ENCODE peak calls at places on chromosomes 12 and 14, in six cellular contexts. Q, K, O, F, H and W are unnamed samples.

GRCh38 chr14:71137536-71138235 is 230.4 kb downstream of the PCNX1 start:
- DNase-seq in Q (no peak), K (no peak), O (no peak), F (peak), H (no peak), W (no peak)

GRCh38 chr14:105853089-105853906 is 326.9 kb downstream of the TMEM121 start:
- DNase-seq in Q (no peak), K (no peak), O (no peak), F (no peak), H (no peak), W (no peak)

GRCh38 chr12:68479832-68480291 is 130.8 kb upstream of the RAP1B start:
- DNase-seq in Q (no peak), K (no peak), O (no peak), F (no peak), H (no peak), W (no peak)

GRCh38 chr12:52942914-52943207 is 6.1 kb upstream of the KRT18 start:
- DNase-seq in Q (no peak), K (no peak), O (no peak), F (no peak), H (no peak), W (no peak)

GRCh38 chr12:131454418-131455217 is 256.3 kb upstream of the SFSWAP start:
- DNase-seq in Q (peak), K (no peak), O (peak), F (peak), H (no peak), W (peak)

GRCh38 chr12:103144278-103144677 is 186.8 kb downstream of the ASCL1 start:
- DNase-seq in Q (no peak), K (no peak), O (no peak), F (no peak), H (no peak), W (no peak)

GRCh38 chr12:85835810-85836715 is at the start of gene RASSF9:
- DNase-seq in Q (peak), K (peak), O (peak), F (peak), H (peak), W (no peak)

GRCh38 chr12:34217660-34218059 is 195.4 kb downstream of the ALG10 start:
- DNase-seq in Q (no peak), K (no peak), O (no peak), F (peak), H (no peak), W (no peak)

GRCh38 chr14:31090872-31091764 is 64.9 kb upstream of the STRN3 start:
- DNase-seq in Q (no peak), K (peak), O (no peak), F (peak), H (peak), W (no peak)

GRCh38 chr14:104800600-104801283 is at the start of gene ZBTB42:
- DNase-seq in Q (peak), K (no peak), O (no peak), F (peak), H (no peak), W (peak)

GRCh38 chr14:79842270-79842669 is 369.0 kb downstream of the DIO2 start:
- DNase-seq in Q (peak), K (peak), O (no peak), F (no peak), H (peak), W (no peak)

GRCh38 chr14:51219473-51220448 is 20.3 kb upstream of the TMX1 start:
- DNase-seq in Q (no peak), K (peak), O (no peak), F (no peak), H (no peak), W (no peak)

GRCh38 chr14:26993541-26993940 is 395.7 kb upstream of the NOVA1 start:
- DNase-seq in Q (no peak), K (no peak), O (no peak), F (no peak), H (no peak), W (no peak)

GRCh38 chr14:99389171-99389826 is 91.4 kb downstream of the SETD3 start:
- DNase-seq in Q (peak), K (no peak), O (peak), F (peak), H (peak), W (no peak)

GRCh38 chr12:33438890-33439586 is 581 bp downstream of the SYT10 start:
- DNase-seq in Q (no peak), K (no peak), O (no peak), F (no peak), H (no peak), W (no peak)

GRCh38 chr12:131378176-131378842 is 332.6 kb upstream of the SFSWAP start:
- DNase-seq in Q (no peak), K (no peak), O (no peak), F (peak), H (no peak), W (no peak)

GRCh38 chr14:64983439-64984310 is 3.0 kb upstream of the FNTB start:
- DNase-seq in Q (no peak), K (peak), O (no peak), F (peak), H (peak), W (no peak)

GRCh38 chr12:122891661-122892525 is 4.0 kb downstream of the VPS37B start:
- DNase-seq in Q (no peak), K (peak), O (no peak), F (no peak), H (peak), W (no peak)

GRCh38 chr12:6336859-6337744 is 4.8 kb downstream of the TNFRSF1A start:
- DNase-seq in Q (peak), K (no peak), O (no peak), F (no peak), H (no peak), W (peak)

GRCh38 chr14:81523016-81523415 is 10.6 kb downstream of the SEL1L start:
- DNase-seq in Q (no peak), K (no peak), O (no peak), F (no peak), H (no peak), W (no peak)

GRCh38 chr14:51789631-51790030 is 70.8 kb upstream of the GNG2 start:
- DNase-seq in Q (no peak), K (no peak), O (no peak), F (no peak), H (no peak), W (no peak)

GRCh38 chr14:92534863-92535654 is 21.5 kb downstream of the RIN3 start:
- DNase-seq in Q (no peak), K (no peak), O (no peak), F (no peak), H (no peak), W (no peak)

GRCh38 chr12:5520831-5521230 is 88.9 kb downstream of the NTF3 start:
- DNase-seq in Q (no peak), K (no peak), O (no peak), F (peak), H (no peak), W (no peak)

GRCh38 chr12:66901136-66901932 is 222.5 kb upstream of the GRIP1 start:
- DNase-seq in Q (no peak), K (no peak), O (no peak), F (no peak), H (no peak), W (no peak)

GRCh38 chr12:54229624-54230212 is 40.9 kb upstream of the SMUG1 start:
- DNase-seq in Q (no peak), K (peak), O (no peak), F (no peak), H (peak), W (no peak)

GRCh38 chr12:113889076-113889475 is 77.0 kb downstream of the RBM19 start:
- DNase-seq in Q (no peak), K (no peak), O (no peak), F (no peak), H (peak), W (no peak)

GRCh38 chr14:80535171-80535570 is 323.9 kb upstream of the DIO2 start:
- DNase-seq in Q (no peak), K (no peak), O (no peak), F (no peak), H (no peak), W (no peak)

GRCh38 chr14:93749081-93749430 is 39.2 kb downstream of the PRIMA1 start:
- DNase-seq in Q (no peak), K (no peak), O (no peak), F (no peak), H (no peak), W (no peak)

GRCh38 chr12:91138337-91138905 is 27.1 kb upstream of the LUM start:
- DNase-seq in Q (no peak), K (no peak), O (no peak), F (no peak), H (no peak), W (no peak)

GRCh38 chr12:27252934-27253333 is 8.8 kb downstream of the STK38L start:
- DNase-seq in Q (no peak), K (no peak), O (no peak), F (no peak), H (no peak), W (no peak)

GRCh38 chr12:88245905-88246304 is 103.8 kb downstream of the TMTC3 start:
- DNase-seq in Q (no peak), K (no peak), O (no peak), F (no peak), H (no peak), W (no peak)

GRCh38 chr14:29521526-29522137 is 406.0 kb downstream of the PRKD1 start:
- DNase-seq in Q (no peak), K (no peak), O (no peak), F (no peak), H (no peak), W (no peak)

GRCh38 chr14:96362071-96362964 is 823 bp downstream of the ATG2B start:
- DNase-seq in Q (peak), K (no peak), O (no peak), F (no peak), H (peak), W (peak)

GRCh38 chr12:108211161-108211560 is 82.1 kb downstream of the WSCD2 start:
- DNase-seq in Q (no peak), K (no peak), O (no peak), F (no peak), H (no peak), W (no peak)

GRCh38 chr14:96255501-96256366 is at the start of gene BDKRB1:
- DNase-seq in Q (no peak), K (no peak), O (no peak), F (no peak), H (peak), W (no peak)

GRCh38 chr14:20680843-20681347 is 3.5 kb upstream of the RNASE4 start:
- DNase-seq in Q (no peak), K (no peak), O (no peak), F (peak), H (no peak), W (no peak)

GRCh38 chr12:3122841-3123678 is 45.9 kb downstream of the TSPAN9 start:
- DNase-seq in Q (no peak), K (peak), O (peak), F (peak), H (peak), W (no peak)
- TF ChIP-seq CTCF in Q (no peak), K (peak), O (peak), F (no peak), H (peak), W (no peak)

GRCh38 chr14:59631237-59631636 is 54.6 kb upstream of the CCDC175 start:
- DNase-seq in Q (no peak), K (no peak), O (no peak), F (no peak), H (no peak), W (no peak)
- TF ChIP-seq CTCF in Q (no peak), K (peak), O (no peak), F (no peak), H (peak), W (no peak)

GRCh38 chr12:104573-105081 is 38.1 kb downstream of the IQSEC3 start:
- DNase-seq in Q (no peak), K (no peak), O (no peak), F (no peak), H (no peak), W (no peak)

GRCh38 chr12:103169-103981 is 36.8 kb downstream of the IQSEC3 start:
- DNase-seq in Q (no peak), K (no peak), O (no peak), F (no peak), H (no peak), W (no peak)

GRCh38 chr12:105696-106095 is 39.1 kb downstream of the IQSEC3 start:
- DNase-seq in Q (no peak), K (no peak), O (no peak), F (no peak), H (no peak), W (no peak)

GRCh38 chr12:108594-108993 is 42.0 kb downstream of the IQSEC3 start:
- DNase-seq in Q (peak), K (no peak), O (peak), F (no peak), H (no peak), W (no peak)

DNA sequence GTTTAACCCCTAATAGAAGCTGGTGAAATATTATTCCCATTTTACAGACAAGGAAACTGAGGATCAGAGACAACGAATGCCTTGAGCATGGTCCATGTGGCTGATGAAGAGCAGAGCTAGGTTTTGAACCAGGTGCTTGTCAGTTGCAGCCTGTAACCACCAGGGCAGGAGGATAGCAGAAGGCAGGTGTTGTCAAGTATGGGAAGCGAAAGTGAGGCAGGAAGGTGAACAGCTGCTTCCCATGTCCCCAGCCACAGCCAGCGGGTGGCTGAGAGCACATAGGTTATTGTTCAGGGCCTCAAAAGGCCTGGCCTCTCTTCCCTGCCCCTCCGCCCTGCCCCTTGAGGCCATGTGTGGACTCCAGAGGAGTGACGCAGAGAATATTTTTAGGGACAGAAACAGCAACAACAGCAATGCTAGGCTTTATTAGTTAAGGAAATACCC is 39.6 kb downstream of the IQSEC3 start:
- DNase-seq in Q (no peak), K (no peak), O (no peak), F (no peak), H (no peak), W (no peak)
- TF ChIP-seq CTCF in Q (no peak), K (no peak), O (no peak), F (no peak), H (no peak), W (no peak)

DNA sequence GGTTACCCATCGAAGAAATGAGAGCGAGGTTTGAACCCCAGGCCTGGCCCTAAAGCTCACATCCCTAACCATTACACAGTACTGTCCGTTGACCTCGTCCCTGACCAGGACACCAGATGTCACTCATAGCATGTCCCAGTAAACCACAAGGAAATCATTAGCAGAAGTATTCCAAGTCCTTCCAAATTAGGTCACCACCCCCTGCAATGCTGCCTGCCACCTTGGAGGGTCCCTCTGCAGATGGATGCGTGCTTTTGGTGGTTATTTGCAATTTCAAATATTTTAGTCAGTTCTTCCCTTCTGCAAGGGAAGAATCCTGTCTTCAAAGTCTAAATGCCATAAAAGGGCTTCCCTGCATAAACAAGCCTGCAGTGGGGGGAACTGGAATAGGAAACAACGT is 71.3 kb downstream of the CLMN start:
- DNase-seq in Q (no peak), K (no peak), O (no peak), F (peak), H (no peak), W (no peak)
- TF ChIP-seq CTCF in Q (no peak), K (no peak), O (no peak), F (no peak), H (no peak), W (no peak)